ENCODE peak calls at places on chromosome 18, in seven cellular contexts. R, L, I, Z, D, W and T are unnamed samples.
A peak's percentile ranks its signal among the peaks of the same experiment; 100 is the strongest.

GRCh38 chr18:1053654-1054315 is 149.1 kb downstream of the ADCYAP1 start:
- DNase-seq in R (no peak), L (no peak), I (no peak), Z (no peak), D (no peak), W (no peak), T (no peak)

GRCh38 chr18:32469691-32470131 is 971 bp downstream of the GAREM1 start:
- DNase-seq in R (peak; percentile 10), L (peak; percentile 26), I (no peak), Z (peak; percentile 15), D (no peak), W (peak; percentile 22), T (peak; percentile 52)

GRCh38 chr18:58991127-58991798 is 126.6 kb downstream of the ZNF532 start:
- DNase-seq in R (peak; percentile 43), L (no peak), I (no peak), Z (no peak), D (no peak), W (no peak), T (no peak)

GRCh38 chr18:62715439-62715792 is at the start of gene PHLPP1:
- DNase-seq in R (no peak), L (no peak), I (no peak), Z (no peak), D (no peak), W (no peak), T (no peak)

GRCh38 chr18:34801769-34802168 is 91.7 kb downstream of the DTNA start:
- DNase-seq in R (peak; percentile 72), L (no peak), I (no peak), Z (no peak), D (no peak), W (no peak), T (peak; percentile 83)

GRCh38 chr18:76528477-76529432 is 33.7 kb upstream of the ZNF516 start:
- DNase-seq in R (peak; percentile 83), L (peak; percentile 36), I (no peak), Z (no peak), D (no peak), W (peak; percentile 3), T (peak; percentile 76)

GRCh38 chr18:61992285-61992684 is 99.5 kb upstream of the RNF152 start:
- DNase-seq in R (peak; percentile 82), L (peak; percentile 87), I (no peak), Z (no peak), D (no peak), W (peak; percentile 28), T (peak; percentile 87)

GRCh38 chr18:8264861-8265411 is 344.3 kb upstream of the RAB12 start:
- DNase-seq in R (peak; percentile 7), L (no peak), I (no peak), Z (no peak), D (no peak), W (peak; percentile 57), T (peak; percentile 12)

GRCh38 chr18:47993409-47993808 is 63.0 kb upstream of the SMAD2 start:
- DNase-seq in R (no peak), L (peak; percentile 13), I (no peak), Z (no peak), D (no peak), W (no peak), T (no peak)

GRCh38 chr18:76621782-76622495 is 126.9 kb upstream of the ZNF516 start:
- DNase-seq in R (peak; percentile 62), L (no peak), I (no peak), Z (no peak), D (no peak), W (no peak), T (peak; percentile 69)

GRCh38 chr18:77013777-77014525 is 118.6 kb downstream of the MBP start:
- DNase-seq in R (no peak), L (no peak), I (no peak), Z (no peak), D (no peak), W (peak; percentile 21), T (no peak)

GRCh38 chr18:30903566-30903965 is 139.0 kb downstream of the DSC3 start:
- DNase-seq in R (no peak), L (no peak), I (no peak), Z (no peak), D (no peak), W (peak; percentile 50), T (peak; percentile 60)

GRCh38 chr18:56413862-56414261 is 224.5 kb downstream of the TXNL1 start:
- DNase-seq in R (no peak), L (no peak), I (peak; percentile 71), Z (no peak), D (peak; percentile 19), W (no peak), T (no peak)

GRCh38 chr18:3360211-3360610 is 89.8 kb upstream of the TGIF1 start:
- DNase-seq in R (no peak), L (peak; percentile 71), I (peak; percentile 86), Z (peak; percentile 74), D (no peak), W (peak; percentile 23), T (no peak)

GRCh38 chr18:31040982-31041345 is 1.6 kb downstream of the DSC3 start:
- DNase-seq in R (no peak), L (peak; percentile 56), I (peak; percentile 52), Z (peak; percentile 51), D (no peak), W (peak; percentile 15), T (peak; percentile 32)

GRCh38 chr18:10010611-10011015 is 96.8 kb downstream of the VAPA start:
- DNase-seq in R (peak; percentile 92), L (no peak), I (no peak), Z (no peak), D (no peak), W (no peak), T (peak; percentile 94)
- H2BK5ac ChIP-seq in R (no peak overlapping the region), L (no peak overlapping the region), I (no peak overlapping the region), Z (no peak overlapping the region), D (no peak overlapping the region), W (no peak overlapping the region), T (no peak overlapping the region)

DNA sequence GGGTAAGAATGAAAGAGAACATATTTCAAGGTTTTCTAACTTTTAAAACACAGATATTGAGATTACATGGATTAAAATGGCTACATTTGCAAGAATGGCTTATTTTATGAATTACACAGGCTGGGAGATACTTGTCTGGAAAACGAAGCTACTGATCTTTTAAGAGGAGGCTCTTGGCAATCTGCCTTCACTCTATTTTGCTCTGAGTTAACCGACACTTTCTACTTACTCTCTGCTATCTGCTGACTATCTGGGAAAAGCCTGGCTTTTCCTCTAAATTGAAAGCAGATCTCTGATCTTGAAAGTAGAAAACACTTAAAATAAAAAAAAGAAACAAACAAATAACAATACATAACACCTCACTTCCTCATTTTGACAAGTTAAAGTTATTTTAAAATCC is 325.4 kb upstream of the LINC00305 start:
- DNase-seq in R (no peak), L (no peak), I (no peak), Z (no peak), D (no peak), W (no peak), T (peak; percentile 3)
- H2BK5ac ChIP-seq in R (no peak overlapping the region), L (no peak overlapping the region), I (no peak overlapping the region), Z (no peak overlapping the region), D (no peak overlapping the region), W (no peak overlapping the region), T (no peak overlapping the region)

DNA sequence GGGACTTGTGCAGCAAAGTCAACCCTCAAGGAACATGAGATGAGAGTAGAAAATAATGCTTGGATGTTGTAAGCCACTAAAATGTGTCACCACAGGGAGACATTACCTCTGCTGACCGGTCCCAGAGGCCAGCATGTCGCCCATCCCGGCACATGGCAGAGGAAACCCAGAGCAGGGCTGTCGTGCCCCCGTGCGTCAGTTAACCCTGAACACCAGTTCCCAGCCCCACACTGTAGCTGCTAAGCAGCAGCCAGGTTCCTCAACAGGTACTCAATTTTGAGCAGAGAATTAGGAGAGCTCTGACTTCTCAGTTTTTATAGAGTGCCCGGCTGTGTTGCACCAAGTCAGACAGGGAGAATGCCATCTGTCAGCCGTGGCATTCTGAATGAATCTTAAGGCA is 308.0 kb downstream of the METTL4 start:
- DNase-seq in R (no peak), L (no peak), I (no peak), Z (no peak), D (no peak), W (no peak), T (no peak)
- H2BK5ac ChIP-seq in R (no peak overlapping the region), L (no peak overlapping the region), I (no peak overlapping the region), Z (no peak overlapping the region), D (no peak overlapping the region), W (no peak overlapping the region), T (no peak overlapping the region)

DNA sequence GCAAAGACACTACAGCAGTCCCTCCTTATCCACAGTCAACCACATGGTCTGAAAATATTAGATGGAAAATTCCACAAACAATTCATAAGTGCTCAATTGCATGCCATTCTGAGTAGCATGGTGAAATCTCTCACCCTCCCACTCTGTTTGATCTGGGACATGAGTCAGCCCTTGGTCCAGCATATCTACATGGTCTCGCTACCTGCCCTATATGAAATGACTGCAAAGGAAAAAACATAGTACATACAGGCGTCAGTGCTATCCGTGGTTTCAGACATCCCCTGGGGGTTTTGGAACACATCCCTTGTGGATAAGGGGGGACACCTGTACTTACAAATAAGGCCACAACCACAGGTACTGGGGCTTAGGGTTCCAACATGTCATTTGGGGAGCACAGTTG is 73.7 kb downstream of the CABLES1 start:
- DNase-seq in R (peak; percentile 61), L (no peak), I (no peak), Z (no peak), D (no peak), W (peak; percentile 77), T (no peak)
- H2BK5ac ChIP-seq in R (no peak overlapping the region), L (no peak overlapping the region), I (no peak overlapping the region), Z (no peak overlapping the region), D (no peak overlapping the region), W (no peak overlapping the region), T (no peak overlapping the region)

DNA sequence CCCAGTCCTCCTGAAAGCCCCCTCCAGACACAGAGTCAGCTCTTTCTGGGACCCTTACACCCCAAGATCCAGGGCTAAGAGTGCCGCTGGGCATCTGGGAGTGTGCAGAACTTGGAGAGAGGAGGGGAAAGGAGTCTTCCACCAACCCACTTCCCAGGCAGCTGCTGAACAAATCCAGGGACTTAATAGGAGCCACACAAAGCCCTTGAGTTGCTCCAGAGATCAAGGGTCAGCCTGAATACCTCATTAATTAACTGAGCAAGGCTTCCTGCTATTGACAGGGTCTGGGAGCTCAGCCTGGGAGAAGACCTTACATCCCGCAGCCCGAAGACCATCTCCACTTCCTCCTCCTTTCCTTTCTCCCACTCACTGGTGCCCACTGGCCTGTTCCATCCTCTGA is 108.3 kb downstream of the CELF4 start:
- DNase-seq in R (no peak), L (no peak), I (no peak), Z (peak; percentile 65), D (no peak), W (no peak), T (no peak)
- H2BK5ac ChIP-seq in R (no peak overlapping the region), L (no peak overlapping the region), I (no peak overlapping the region), Z (peak overlapping the region; percentile 95), D (no peak overlapping the region), W (no peak overlapping the region), T (no peak overlapping the region)

GRCh38 chr18:46070683-46071614 is 1.1 kb downstream of the PSTPIP2 start:
- DNase-seq in R (no peak), L (no peak), I (no peak), Z (no peak), D (no peak), W (no peak), T (no peak)
- H2BK5ac ChIP-seq in R (peak overlapping the region; percentile 27), L (no peak overlapping the region), I (no peak overlapping the region), Z (peak overlapping the region; percentile 75), D (no peak overlapping the region), W (peak overlapping the region; percentile 73), T (no peak overlapping the region)

DNA sequence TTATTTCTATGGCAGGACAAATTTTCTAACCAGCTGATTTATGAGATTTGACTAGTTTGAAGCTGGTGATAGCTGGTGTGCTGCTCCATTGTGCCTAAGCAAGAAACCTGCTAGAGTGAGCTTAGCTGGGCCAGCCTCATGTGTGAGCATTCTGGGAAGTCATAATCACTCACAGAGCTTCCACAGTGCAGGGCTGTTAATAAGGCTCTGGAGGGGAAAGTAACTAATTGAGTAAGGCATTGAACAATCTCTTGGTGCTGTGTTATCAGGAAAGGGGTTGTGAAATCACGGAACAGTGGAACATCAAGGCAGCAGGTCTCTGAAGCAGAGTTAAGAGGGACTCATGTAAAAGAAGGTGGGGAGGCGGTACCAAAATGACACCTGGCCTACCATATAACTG is 772.6 kb downstream of the MBD2 start:
- DNase-seq in R (no peak), L (no peak), I (no peak), Z (no peak), D (no peak), W (no peak), T (no peak)
- H2BK5ac ChIP-seq in R (no peak overlapping the region), L (no peak overlapping the region), I (no peak overlapping the region), Z (no peak overlapping the region), D (no peak overlapping the region), W (no peak overlapping the region), T (no peak overlapping the region)